ENCODE peak calls at places on chromosomes 4 and X, in eight cellular contexts. One of them, this sample, is unnamed.

GRCh38 chr4:87717276-87718031 is 67.4 kb downstream of the DMP1 start:
- DNase-seq in posterior cingulate gyrus: no peak
- DNase-seq in SK-N-SH: no peak
- DNase-seq in sciatic nerve: no peak
- DNase-seq in Daoy: no peak
- DNase-seq in nucleus accumbens: no peak
- DNase-seq in fibroblast of the aortic adventitia: no peak
- DNase-seq in neural crest cell: no peak
- DNase-seq in this sample: no peak

GRCh38 chr4:59834943-59835342 is 1365.2 kb upstream of the ADGRL3 start:
- DNase-seq in sciatic nerve: no peak
- DNase-seq in Daoy: no peak
- DNase-seq in nucleus accumbens: no peak
- DNase-seq in neural crest cell: no peak
- DNase-seq in SK-N-SH: no peak
- DNase-seq in posterior cingulate gyrus: no peak
- DNase-seq in fibroblast of the aortic adventitia: no peak
- DNase-seq in this sample: no peak

GRCh38 chr4:177239475-177239874 is 70.2 kb upstream of the NEIL3 start:
- DNase-seq in Daoy: no peak
- DNase-seq in nucleus accumbens: no peak
- DNase-seq in neural crest cell: no peak
- DNase-seq in sciatic nerve: no peak
- DNase-seq in fibroblast of the aortic adventitia: peak
- DNase-seq in SK-N-SH: no peak
- DNase-seq in posterior cingulate gyrus: no peak
- DNase-seq in this sample: no peak

GRCh38 chr4:182263562-182263961 is 20.4 kb downstream of the TENM3 start:
- DNase-seq in Daoy: peak
- DNase-seq in fibroblast of the aortic adventitia: no peak
- DNase-seq in sciatic nerve: no peak
- DNase-seq in SK-N-SH: no peak
- DNase-seq in neural crest cell: no peak
- DNase-seq in nucleus accumbens: no peak
- DNase-seq in posterior cingulate gyrus: no peak
- DNase-seq in this sample: no peak

GRCh38 chr4:24730256-24731001 is 64.9 kb upstream of the SOD3 start:
- DNase-seq in SK-N-SH: no peak
- DNase-seq in neural crest cell: no peak
- DNase-seq in Daoy: peak
- DNase-seq in fibroblast of the aortic adventitia: peak
- DNase-seq in posterior cingulate gyrus: peak
- DNase-seq in nucleus accumbens: peak
- DNase-seq in sciatic nerve: peak
- DNase-seq in this sample: no peak

GRCh38 chrX:74232859-74233258 is 71.1 kb upstream of the ZCCHC13 start:
- DNase-seq in sciatic nerve: no peak
- DNase-seq in SK-N-SH: peak
- DNase-seq in fibroblast of the aortic adventitia: peak
- DNase-seq in neural crest cell: no peak
- DNase-seq in posterior cingulate gyrus: no peak
- DNase-seq in nucleus accumbens: no peak
- DNase-seq in Daoy: peak
- DNase-seq in this sample: no peak

GRCh38 chr4:16212138-16212782 is 14.0 kb downstream of the TAPT1 start:
- DNase-seq in Daoy: no peak
- DNase-seq in nucleus accumbens: no peak
- DNase-seq in neural crest cell: no peak
- DNase-seq in sciatic nerve: no peak
- DNase-seq in fibroblast of the aortic adventitia: no peak
- DNase-seq in posterior cingulate gyrus: no peak
- DNase-seq in SK-N-SH: no peak
- DNase-seq in this sample: no peak

GRCh38 chrX:109967151-109967550 is 35.8 kb upstream of the TMEM164 start:
- DNase-seq in fibroblast of the aortic adventitia: no peak
- DNase-seq in SK-N-SH: no peak
- DNase-seq in neural crest cell: no peak
- DNase-seq in posterior cingulate gyrus: no peak
- DNase-seq in nucleus accumbens: no peak
- DNase-seq in Daoy: no peak
- DNase-seq in sciatic nerve: no peak
- DNase-seq in this sample: no peak

GRCh38 chrX:18833071-18833731 is 125.8 kb downstream of the PPEF1 start:
- DNase-seq in fibroblast of the aortic adventitia: peak
- DNase-seq in nucleus accumbens: peak
- DNase-seq in Daoy: no peak
- DNase-seq in posterior cingulate gyrus: no peak
- DNase-seq in SK-N-SH: peak
- DNase-seq in sciatic nerve: peak
- DNase-seq in neural crest cell: no peak
- DNase-seq in this sample: no peak

GRCh38 chr4:26931961-26932360 is 71.3 kb downstream of the STIM2 start:
- DNase-seq in Daoy: no peak
- DNase-seq in sciatic nerve: no peak
- DNase-seq in fibroblast of the aortic adventitia: no peak
- DNase-seq in nucleus accumbens: no peak
- DNase-seq in neural crest cell: no peak
- DNase-seq in posterior cingulate gyrus: no peak
- DNase-seq in SK-N-SH: no peak
- DNase-seq in this sample: no peak

This sample was measured in HFF-Myc.